ENCODE peak calls at places on chromosomes 11 and 22, in nine cellular contexts. D is SK-N-MC, O is NCI-H2171 treated with DMSO at 0.1 percent for 48 hours, T is NAMALWA, K is MV-4-11, I is HCT116, V is endothelial cell, B is brain microvascular endothelial cell, Z is GM10248. A is an unnamed sample.

GRCh38 chr11:87596176-87596575 is 558.4 kb downstream of the TMEM135 start:
- DNase-seq in B (no peak), K (no peak), D (no peak), Z (no peak), I (no peak), T (no peak), O (no peak), V (no peak), A (no peak)

GRCh38 chr22:42022162-42022847 is 23.7 kb downstream of the WBP2NL start:
- DNase-seq in O (no peak), K (peak; percentile 63), Z (peak; percentile 58), T (peak; percentile 28), D (no peak), B (no peak), I (no peak), V (no peak), A (no peak)

GRCh38 chr11:119120639-119121007 is 757 bp upstream of the HINFP start:
- DNase-seq in I (no peak), T (no peak), O (peak; percentile 50), V (no peak), Z (no peak), D (no peak), B (no peak), K (no peak), A (no peak)

GRCh38 chr11:67645521-67646457 is 4.7 kb downstream of the ACY3 start:
- DNase-seq in I (no peak), D (no peak), T (peak; percentile 63), K (no peak), Z (no peak), O (no peak), V (no peak), B (no peak), A (no peak)

GRCh38 chr11:94303884-94304459 is 408 bp upstream of the IZUMO1R start:
- DNase-seq in D (no peak), K (no peak), V (no peak), Z (no peak), O (no peak), T (no peak), I (no peak), B (no peak), A (no peak)

GRCh38 chr11:134951305-134951700 is 539.3 kb upstream of the B3GAT1 start:
- DNase-seq in V (no peak), D (peak; percentile 63), O (no peak), I (no peak), K (no peak), B (peak; percentile 79), T (no peak), Z (no peak), A (no peak)

GRCh38 chr22:28711820-28712777 is 29.5 kb downstream of the CHEK2 start:
- DNase-seq in T (no peak), O (no peak), I (no peak), B (peak; percentile 81), V (no peak), K (peak; percentile 51), D (peak; percentile 53), Z (no peak), A (no peak)

GRCh38 chr11:2751523-2752203 is 51.9 kb upstream of the KCNQ1OT1 start:
- DNase-seq in D (no peak), Z (no peak), I (no peak), K (no peak), B (no peak), V (no peak), O (no peak), T (no peak), A (no peak)

GRCh38 chr22:30562391-30562790 is 12.1 kb downstream of the GAL3ST1 start:
- DNase-seq in K (no peak), V (no peak), B (no peak), I (peak; percentile 8), D (no peak), O (no peak), Z (no peak), T (no peak), A (no peak)

GRCh38 chr11:13222285-13222684 is 55.3 kb upstream of the BMAL1 start:
- DNase-seq in V (no peak), O (no peak), D (no peak), Z (no peak), I (no peak), B (no peak), T (no peak), K (no peak), A (no peak)

GRCh38 chr11:32331098-32331497 is 104.2 kb downstream of the WT1 start:
- DNase-seq in B (no peak), T (no peak), K (no peak), O (no peak), V (no peak), D (no peak), I (no peak), Z (no peak), A (no peak)

GRCh38 chr11:3936517-3936916 is 81.1 kb downstream of the STIM1 start:
- DNase-seq in K (no peak), Z (no peak), T (no peak), B (no peak), D (no peak), V (no peak), O (no peak), I (no peak), A (no peak)